ENCODE peak calls at places on chromosomes 3 and 15, in four cellular contexts. F is progenitor cell of endocrine pancreas, O is stomach, S is GM13976. J is an unnamed sample.

GRCh38 chr3:120569224-120569915 is 26.8 kb upstream of the NDUFB4 start:
- DNase-seq in S (no peak), F (no peak), O (no peak), J (no peak)

GRCh38 chr3:10532939-10533730 is 27.7 kb upstream of the ATP2B2 start:
- DNase-seq in O (peak), F (no peak), S (no peak), J (no peak)

GRCh38 chr15:100770781-100771584 is 108.6 kb upstream of the ALDH1A3 start:
- DNase-seq in O (no peak), S (peak), F (no peak), J (no peak)

GRCh38 chr3:45760878-45761711 is 35.2 kb downstream of the SLC6A20 start:
- DNase-seq in S (peak), F (no peak), O (peak), J (peak)

GRCh38 chr15:75153084-75153483 is 48.6 kb upstream of the C15orf39 start:
- DNase-seq in S (peak), F (no peak), O (no peak), J (no peak)

GRCh38 chr3:49519266-49519665 is 35.0 kb upstream of the BSN start:
- DNase-seq in O (no peak), S (no peak), F (no peak), J (no peak)

GRCh38 chr3:141442914-141443313 is 43.9 kb upstream of the RASA2 start:
- DNase-seq in S (no peak), F (no peak), O (no peak), J (no peak)

GRCh38 chr15:47439146-47439869 is 278.0 kb upstream of the SEMA6D start:
- DNase-seq in S (no peak), O (no peak), F (no peak), J (no peak)

GRCh38 chr3:72328755-72329154 is 519.5 kb downstream of the SHQ1 start:
- DNase-seq in O (no peak), S (no peak), F (no peak), J (no peak)

GRCh38 chr3:42061711-42062408 is 29.3 kb upstream of the TRAK1 start:
- DNase-seq in O (peak), F (no peak), S (no peak), J (no peak)

GRCh38 chr3:114809668-114810413 is 337.2 kb downstream of the ZBTB20 start:
- DNase-seq in F (no peak), O (no peak), S (peak), J (peak)

GRCh38 chr3:16514799-16515353 is 1.4 kb upstream of the RFTN1 start:
- DNase-seq in O (no peak), S (no peak), F (no peak), J (no peak)

GRCh38 chr3:16513141-16514020 is at the start of gene RFTN1:
- DNase-seq in F (peak), O (peak), S (peak), J (peak)

GRCh38 chr3:16515885-16516420 is 2.5 kb upstream of the RFTN1 start:
- DNase-seq in F (no peak), O (no peak), S (peak), J (peak)

GRCh38 chr3:16514021-16514700 is 662 bp upstream of the RFTN1 start:
- DNase-seq in S (no peak), F (no peak), O (no peak), J (no peak)

DNA sequence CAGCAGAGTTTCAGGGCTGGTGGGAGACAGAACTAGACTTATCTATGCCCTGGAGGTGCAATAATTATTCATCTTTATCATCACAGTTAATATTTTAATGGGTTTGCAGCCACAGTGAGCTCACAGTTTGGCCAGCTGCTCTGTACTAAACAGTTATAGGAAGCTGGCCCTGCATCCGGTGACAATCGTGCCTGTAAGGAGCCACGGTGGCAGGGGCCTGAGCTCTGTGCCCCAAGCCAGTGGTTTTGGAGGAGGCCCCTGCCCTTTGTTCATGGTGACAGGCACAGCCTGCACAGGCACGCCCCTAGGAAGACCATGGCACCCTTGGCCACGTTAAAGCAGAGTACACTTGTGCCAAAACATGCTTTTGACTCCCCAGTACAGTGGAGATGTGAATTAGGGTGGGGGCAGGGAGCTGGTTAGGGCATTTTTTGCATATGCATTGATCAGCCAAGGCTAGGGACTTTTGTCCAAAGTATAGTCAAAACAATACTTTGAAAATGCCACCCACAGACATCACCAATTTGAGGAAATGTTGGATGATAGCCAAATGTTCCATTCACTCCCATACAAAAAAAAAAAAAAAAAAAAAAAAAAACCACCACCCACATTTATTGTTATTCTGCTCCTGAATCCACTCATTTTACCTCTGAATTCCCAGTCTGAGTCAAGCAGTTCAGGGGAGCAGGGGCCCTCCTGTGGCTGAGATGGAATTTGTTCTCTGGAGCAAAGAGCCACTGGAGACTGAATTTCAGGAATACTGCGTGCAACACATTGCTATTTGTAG is 3.4 kb upstream of the RFTN1 start:
- DNase-seq in F (no peak), S (no peak), O (no peak), J (no peak)
- TF ChIP-seq CTCF in F (peak), S (no peak), O (no peak), J (no peak)

GRCh38 chr15:26024241-26024640 is 161.1 kb upstream of the ATP10A start:
- DNase-seq in S (no peak), O (no peak), F (no peak), J (no peak)

GRCh38 chr15:26028086-26028740 is 165.1 kb upstream of the ATP10A start:
- DNase-seq in S (no peak), F (no peak), O (no peak), J (no peak)

GRCh38 chr15:26032162-26032846 is 169.2 kb upstream of the ATP10A start:
- DNase-seq in O (no peak), S (no peak), F (no peak), J (no peak)

GRCh38 chr15:26023691-26024090 is 160.6 kb upstream of the ATP10A start:
- DNase-seq in S (no peak), F (no peak), O (no peak), J (no peak)

GRCh38 chr15:26029146-26029545 is 166.0 kb upstream of the ATP10A start:
- DNase-seq in F (no peak), O (no peak), S (no peak), J (no peak)
- TF ChIP-seq CTCF in F (no peak), O (no peak), S (no peak), J (no peak)

DNA sequence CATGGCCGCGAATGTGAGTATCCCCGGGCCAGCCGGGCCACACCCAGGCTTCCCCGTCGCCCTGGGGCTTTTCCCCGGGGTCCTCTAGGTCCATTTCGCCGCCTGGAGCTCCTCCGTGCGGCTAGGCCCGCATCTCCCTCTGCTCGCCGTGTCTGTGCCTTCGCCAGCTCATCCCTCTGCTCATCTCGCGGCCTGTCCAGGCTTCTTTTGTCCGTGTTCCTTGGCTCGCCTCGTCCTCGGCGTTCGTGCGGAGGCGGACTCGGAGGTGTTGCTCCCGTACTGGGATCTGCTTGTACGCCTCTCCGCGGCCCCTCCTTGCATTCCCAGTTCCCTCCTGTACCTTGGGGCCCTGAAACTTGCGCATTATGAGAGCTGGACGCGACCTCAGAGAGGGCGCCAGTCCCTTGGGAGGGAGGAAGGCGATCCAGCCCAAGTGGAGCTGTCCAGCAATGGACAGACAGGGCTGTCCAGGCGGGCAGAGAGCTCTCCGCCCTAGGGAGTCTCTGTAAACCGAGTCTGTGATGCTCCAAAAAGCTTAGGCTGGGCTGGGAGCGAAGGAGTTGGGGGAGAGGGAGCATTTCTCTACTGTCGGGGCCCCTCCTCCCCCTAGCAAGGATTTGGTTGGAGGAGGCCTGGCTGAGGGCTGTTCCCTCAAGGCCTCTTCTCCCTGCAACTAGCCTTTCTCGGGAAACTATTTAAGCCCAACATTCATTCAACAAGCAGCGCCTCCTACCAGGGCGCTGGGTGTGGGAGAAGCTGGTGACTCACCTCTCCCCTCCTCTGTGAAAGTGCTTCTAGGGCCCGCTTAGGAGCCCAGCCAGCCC is 553 bp downstream of the TMEM43 start:
- DNase-seq in F (peak), S (no peak), O (peak), J (peak)
- TF ChIP-seq CTCF in F (no peak), S (no peak), O (no peak), J (no peak)

GRCh38 chr15:69634860-69635259 is 182.2 kb downstream of the RPLP1 start:
- DNase-seq in O (no peak), F (no peak), S (no peak), J (no peak)

GRCh38 chr15:69631978-69632377 is 179.4 kb downstream of the RPLP1 start:
- DNase-seq in S (no peak), F (no peak), O (no peak), J (no peak)

GRCh38 chr15:69631005-69631404 is 178.4 kb downstream of the RPLP1 start:
- DNase-seq in O (no peak), S (no peak), F (no peak), J (no peak)

GRCh38 chr15:69637818-69638217 is 185.2 kb downstream of the RPLP1 start:
- DNase-seq in S (no peak), O (no peak), F (no peak), J (no peak)

DNA sequence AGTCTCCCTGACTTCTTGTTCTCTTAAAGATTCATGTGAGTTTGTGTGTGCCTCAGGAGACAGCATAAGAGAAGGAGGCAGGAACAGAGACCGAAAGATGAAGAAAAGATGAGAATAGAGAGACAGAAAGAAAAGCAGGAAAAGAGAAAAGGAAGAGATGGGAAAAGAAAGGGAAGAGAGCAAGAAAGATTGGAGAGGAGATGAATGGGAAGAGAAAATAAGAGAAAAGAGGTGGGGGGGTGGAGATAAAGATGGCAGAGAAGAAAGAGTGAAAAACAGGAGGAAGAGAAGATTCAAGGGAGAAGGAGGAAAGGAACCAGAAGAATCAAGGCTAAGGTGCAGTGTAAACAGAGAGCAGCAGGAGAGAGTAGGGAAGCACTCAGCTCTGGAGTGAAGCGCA is 183.9 kb downstream of the RPLP1 start:
- DNase-seq in O (no peak), S (no peak), F (no peak), J (no peak)
- TF ChIP-seq CTCF in O (no peak), S (no peak), F (no peak), J (no peak)

GRCh38 chr3:185966655-185967054 is 28.8 kb upstream of the TRA2B start:
- DNase-seq in O (no peak), S (no peak), F (no peak), J (no peak)

GRCh38 chr3:185976977-185977678 is 39.3 kb upstream of the TRA2B start:
- DNase-seq in F (peak), O (peak), S (peak), J (peak)

GRCh38 chr3:185976100-185976499 is 38.3 kb upstream of the TRA2B start:
- DNase-seq in O (no peak), S (no peak), F (no peak), J (no peak)

GRCh38 chr3:185968168-185968567 is 30.4 kb upstream of the TRA2B start:
- DNase-seq in F (no peak), S (no peak), O (no peak), J (no peak)

GRCh38 chr3:185971579-185971978 is 33.8 kb upstream of the TRA2B start:
- DNase-seq in S (no peak), F (no peak), O (no peak), J (no peak)
- TF ChIP-seq CTCF in S (no peak), F (no peak), O (no peak), J (no peak)

GRCh38 chr3:188830955-188831354 is 340.8 kb upstream of the TPRG1 start:
- DNase-seq in O (no peak), S (no peak), F (no peak), J (no peak)
- TF ChIP-seq CTCF in O (no peak), S (no peak), F (no peak), J (no peak)

GRCh38 chr3:62632510-62633294 is 242.5 kb downstream of the CADPS start:
- DNase-seq in O (no peak), F (no peak), S (no peak), J (no peak)
- TF ChIP-seq CTCF in O (no peak), F (no peak), S (no peak), J (no peak)

GRCh38 chr15:41848595-41848994 is 9.9 kb downstream of the PLA2G4B start:
- DNase-seq in O (no peak), F (no peak), S (no peak), J (no peak)
- TF ChIP-seq CTCF in O (no peak), F (no peak), S (no peak), J (no peak)